ENCODE peak calls at places on chromosome 22, in four cellular contexts. One of them, this sample, is unnamed.

GRCh38 chr22:47095395-47096122 is 333.1 kb downstream of the TBC1D22A start:
- DNase-seq in breast epithelium: no peak
- DNase-seq in EL: peak; percentile 40
- DNase-seq in retina: no peak
- DNase-seq in this sample: no peak

GRCh38 chr22:44496844-44497217 is 1.2 kb downstream of the RTL6 start:
- DNase-seq in breast epithelium: no peak
- DNase-seq in retina: peak; percentile 19
- DNase-seq in EL: no peak
- DNase-seq in this sample: no peak

GRCh38 chr22:48897638-48897954 is 930.1 kb downstream of the BRD1 start:
- DNase-seq in EL: no peak
- DNase-seq in breast epithelium: no peak
- DNase-seq in retina: no peak
- DNase-seq in this sample: no peak

GRCh38 chr22:46531776-46532175 is 5.6 kb downstream of the CELSR1 start:
- DNase-seq in breast epithelium: no peak
- DNase-seq in EL: no peak
- DNase-seq in retina: no peak
- DNase-seq in this sample: no peak

GRCh38 chr22:30453731-30454510 is 17.9 kb downstream of the SEC14L3 start:
- DNase-seq in retina: no peak
- DNase-seq in EL: peak; percentile 23
- DNase-seq in breast epithelium: no peak
- DNase-seq in this sample: peak; percentile 50

GRCh38 chr22:44340271-44341239 is 27.8 kb upstream of the SHISAL1 start:
- DNase-seq in breast epithelium: no peak
- DNase-seq in EL: no peak
- DNase-seq in retina: no peak
- DNase-seq in this sample: no peak

GRCh38 chr22:45682069-45682468 is 10.4 kb downstream of the ATXN10 start:
- DNase-seq in EL: peak; percentile 36
- DNase-seq in breast epithelium: no peak
- DNase-seq in retina: no peak
- DNase-seq in this sample: no peak

GRCh38 chr22:49827853-49828598 is at the start of gene BRD1:
- DNase-seq in retina: peak; percentile 32
- DNase-seq in EL: peak; percentile 62
- DNase-seq in breast epithelium: no peak
- DNase-seq in this sample: peak; percentile 84

GRCh38 chr22:19108807-19109197 is 13.4 kb downstream of the DGCR2 start:
- DNase-seq in breast epithelium: no peak
- DNase-seq in retina: no peak
- DNase-seq in EL: no peak
- DNase-seq in this sample: no peak

GRCh38 chr22:19845369-19845722 is 9.3 kb downstream of the GNB1L start:
- DNase-seq in retina: no peak
- DNase-seq in EL: no peak
- DNase-seq in breast epithelium: no peak
- DNase-seq in this sample: no peak

GRCh38 chr22:49229483-49230193 is 598.0 kb downstream of the BRD1 start:
- DNase-seq in breast epithelium: peak; percentile 2
- DNase-seq in retina: no peak
- DNase-seq in EL: no peak
- DNase-seq in this sample: no peak

GRCh38 chr22:20523118-20523983 is 15.9 kb downstream of the MED15 start:
- DNase-seq in EL: peak; percentile 81
- DNase-seq in breast epithelium: no peak
- DNase-seq in retina: no peak
- DNase-seq in this sample: no peak

GRCh38 chr22:31841029-31841827 is 87.4 kb downstream of the DEPDC5 start:
- DNase-seq in breast epithelium: no peak
- DNase-seq in retina: no peak
- DNase-seq in EL: no peak
- DNase-seq in this sample: no peak

GRCh38 chr22:47837703-47838102 is 1075.3 kb downstream of the TBC1D22A start:
- DNase-seq in EL: no peak
- DNase-seq in breast epithelium: no peak
- DNase-seq in retina: no peak
- DNase-seq in this sample: peak; percentile 49

GRCh38 chr22:39318507-39319283 is 728 bp downstream of the RPL3 start:
- DNase-seq in EL: no peak
- DNase-seq in breast epithelium: peak; percentile 41
- DNase-seq in retina: no peak
- DNase-seq in this sample: peak; percentile 54

GRCh38 chr22:46737105-46737975 is 712 bp downstream of the CERK start:
- DNase-seq in breast epithelium: peak; percentile 22
- DNase-seq in retina: peak; percentile 77
- DNase-seq in EL: peak; percentile 50
- DNase-seq in this sample: peak; percentile 72

GRCh38 chr22:44280665-44281188 is 32.0 kb downstream of the SHISAL1 start:
- DNase-seq in EL: no peak
- DNase-seq in retina: no peak
- DNase-seq in breast epithelium: no peak
- DNase-seq in this sample: no peak

GRCh38 chr22:19540394-19540793 is 16.2 kb upstream of the CLDN5 start:
- DNase-seq in retina: no peak
- DNase-seq in EL: no peak
- DNase-seq in breast epithelium: no peak
- DNase-seq in this sample: no peak

GRCh38 chr22:43342347-43343261 is 568 bp downstream of the SCUBE1 start:
- DNase-seq in breast epithelium: no peak
- DNase-seq in retina: no peak
- DNase-seq in EL: no peak
- DNase-seq in this sample: peak; percentile 44

GRCh38 chr22:19979712-19980493 is 36.7 kb downstream of the ARVCF start:
- DNase-seq in retina: no peak
- DNase-seq in breast epithelium: no peak
- DNase-seq in EL: no peak
- DNase-seq in this sample: no peak